ENCODE peak calls at places on chromosome 7, in seven cellular contexts. D is fibroblast of mammary gland; Q is cardiac fibroblast; S is CD8-positive, alpha-beta T cell; P is foreskin fibroblast; J is neural progenitor cell; B is cardiac muscle cell. V is an unnamed sample.

GRCh38 chr7:21771906-21772610 is 173.6 kb downstream of the CDCA7L start:
- DNase-seq in D (no peak), Q (peak; percentile 3), S (no peak), P (no peak), J (peak; percentile 84), B (peak; percentile 46), V (no peak)

GRCh38 chr7:127802845-127803244 is 150.9 kb downstream of the SND1 start:
- DNase-seq in D (no peak), Q (no peak), S (no peak), P (no peak), J (no peak), B (no peak), V (no peak)

GRCh38 chr7:140653319-140654108 is 12.9 kb upstream of the DENND2A start:
- DNase-seq in D (peak; percentile 77), Q (peak; percentile 81), S (no peak), P (peak; percentile 73), J (peak; percentile 86), B (peak; percentile 86), V (no peak)

GRCh38 chr7:42372498-42372897 is 135.5 kb upstream of the GLI3 start:
- DNase-seq in D (no peak), Q (no peak), S (no peak), P (no peak), J (peak; percentile 62), B (no peak), V (no peak)

GRCh38 chr7:77799078-77799964 is 748 bp downstream of the PHTF2 start:
- DNase-seq in D (peak; percentile 30), Q (peak; percentile 40), S (no peak), P (no peak), J (peak; percentile 77), B (peak; percentile 42), V (peak; percentile 25)

GRCh38 chr7:157028528-157028903 is 18.1 kb upstream of the MNX1 start:
- DNase-seq in D (no peak), Q (no peak), S (no peak), P (no peak), J (no peak), B (no peak), V (no peak)

GRCh38 chr7:74365320-74366022 is 76.3 kb downstream of the CLIP2 start:
- DNase-seq in D (peak; percentile 61), Q (peak; percentile 57), S (no peak), P (peak; percentile 34), J (peak; percentile 95), B (peak; percentile 70), V (no peak)

GRCh38 chr7:101635484-101635883 is 6.4 kb upstream of the MYL10 start:
- DNase-seq in D (no peak), Q (no peak), S (no peak), P (no peak), J (no peak), B (no peak), V (no peak)

GRCh38 chr7:92731327-92732063 is 104.9 kb downstream of the CDK6 start:
- DNase-seq in D (no peak), Q (peak; percentile 62), S (no peak), P (no peak), J (no peak), B (peak; percentile 43), V (no peak)

GRCh38 chr7:73974101-73974947 is 53.6 kb upstream of the ELN start:
- DNase-seq in D (no peak), Q (no peak), S (no peak), P (no peak), J (no peak), B (no peak), V (peak; percentile 8)

GRCh38 chr7:110531186-110531585 is 559.7 kb upstream of the LRRN3 start:
- DNase-seq in D (no peak), Q (peak; percentile 15), S (no peak), P (no peak), J (no peak), B (no peak), V (no peak)

GRCh38 chr7:80883188-80884025 is 35.4 kb downstream of the SEMA3C start:
- DNase-seq in D (peak; percentile 99), Q (peak; percentile 98), S (no peak), P (peak; percentile 98), J (no peak), B (peak; percentile 85), V (no peak)

GRCh38 chr7:20299145-20299544 is 31.6 kb upstream of the ITGB8 start:
- DNase-seq in D (no peak), Q (no peak), S (no peak), P (no peak), J (no peak), B (no peak), V (no peak)

GRCh38 chr7:139232893-139233292 is 1.9 kb downstream of the UBN2 start:
- DNase-seq in D (peak; percentile 68), Q (peak; percentile 75), S (no peak), P (no peak), J (no peak), B (no peak), V (no peak)

GRCh38 chr7:16803881-16804673 is 722 bp downstream of the AGR2 start:
- DNase-seq in D (peak; percentile 38), Q (peak; percentile 15), S (no peak), P (peak; percentile 46), J (no peak), B (no peak), V (no peak)

GRCh38 chr7:48173983-48174382 is 2.7 kb downstream of the ABCA13 start:
- DNase-seq in D (peak; percentile 10), Q (peak; percentile 69), S (no peak), P (no peak), J (no peak), B (no peak), V (no peak)

GRCh38 chr7:150976529-150977381 is 1.4 kb downstream of the KCNH2 start:
- DNase-seq in D (no peak), Q (no peak), S (no peak), P (no peak), J (peak; percentile 50), B (no peak), V (no peak)

GRCh38 chr7:98217623-98218582 is 6.7 kb downstream of the BHLHA15 start:
- DNase-seq in D (no peak), Q (no peak), S (no peak), P (no peak), J (peak; percentile 75), B (no peak), V (no peak)
- TF ChIP-seq CTCF in D (no peak), Q (no peak), S (no peak), P (no peak), J (no peak), B (no peak), V (no peak)

GRCh38 chr7:26275213-26275612 is 16.4 kb upstream of the SNX10 start:
- DNase-seq in D (no peak), Q (no peak), S (no peak), P (no peak), J (no peak), B (no peak), V (no peak)

GRCh38 chr7:26280097-26280496 is 11.6 kb upstream of the SNX10 start:
- DNase-seq in D (no peak), Q (no peak), S (no peak), P (no peak), J (no peak), B (no peak), V (no peak)

GRCh38 chr7:26279405-26279804 is 12.3 kb upstream of the SNX10 start:
- DNase-seq in D (peak; percentile 42), Q (no peak), S (no peak), P (no peak), J (no peak), B (peak; percentile 24), V (no peak)

GRCh38 chr7:26280723-26281122 is 10.9 kb upstream of the SNX10 start:
- DNase-seq in D (no peak), Q (no peak), S (no peak), P (no peak), J (no peak), B (no peak), V (no peak)

DNA sequence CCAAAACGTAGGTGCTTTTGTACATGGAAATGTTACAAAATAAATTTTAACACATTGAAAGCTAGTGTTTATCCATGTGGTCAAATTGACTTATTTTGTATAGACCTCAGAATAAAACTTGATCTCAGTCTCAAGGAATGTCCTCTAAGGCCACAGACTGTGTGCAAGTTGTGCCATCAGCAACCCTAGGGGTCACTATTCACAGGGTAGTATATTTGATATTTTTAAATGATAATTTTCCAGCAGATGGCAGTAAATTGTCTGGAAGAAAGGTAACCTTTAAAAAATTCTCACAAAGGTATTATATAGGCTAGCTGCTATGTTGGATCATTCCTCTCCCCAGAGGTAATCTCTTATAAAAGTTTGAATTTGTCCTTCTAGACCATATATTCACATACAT is 12.9 kb upstream of the SNX10 start:
- DNase-seq in D (peak; percentile 42), Q (peak; percentile 7), S (no peak), P (no peak), J (no peak), B (peak; percentile 16), V (no peak)
- TF ChIP-seq CTCF in D (peak; percentile 39), Q (no peak), S (no peak), P (no peak), J (no peak), B (peak; percentile 12), V (peak; percentile 27)

GRCh38 chr7:15199482-15199881 is 296.9 kb upstream of the DGKB start:
- DNase-seq in D (peak; percentile 21), Q (peak; percentile 62), S (no peak), P (peak; percentile 10), J (no peak), B (peak; percentile 35), V (no peak)
- TF ChIP-seq CTCF in D (peak; percentile 23), Q (peak; percentile 35), S (no peak), P (peak; percentile 25), J (peak; percentile 47), B (peak; percentile 52), V (no peak)

GRCh38 chr7:107166702-107167426 is 1.9 kb upstream of the HBP1 start:
- DNase-seq in D (no peak), Q (peak; percentile 10), S (no peak), P (no peak), J (no peak), B (peak; percentile 12), V (no peak)

GRCh38 chr7:107169120-107170050 is 582 bp downstream of the HBP1 start:
- DNase-seq in D (peak; percentile 97), Q (peak; percentile 98), S (peak; percentile 77), P (peak; percentile 98), J (peak; percentile 98), B (peak; percentile 99), V (peak; percentile 89)

GRCh38 chr7:107168233-107169119 is at the start of gene HBP1:
- DNase-seq in D (peak; percentile 100), Q (peak; percentile 100), S (peak; percentile 98), P (peak; percentile 100), J (peak; percentile 99), B (peak; percentile 100), V (peak; percentile 95)

GRCh38 chr7:107165341-107165740 is 3.5 kb upstream of the HBP1 start:
- DNase-seq in D (no peak), Q (no peak), S (no peak), P (no peak), J (no peak), B (no peak), V (no peak)

DNA sequence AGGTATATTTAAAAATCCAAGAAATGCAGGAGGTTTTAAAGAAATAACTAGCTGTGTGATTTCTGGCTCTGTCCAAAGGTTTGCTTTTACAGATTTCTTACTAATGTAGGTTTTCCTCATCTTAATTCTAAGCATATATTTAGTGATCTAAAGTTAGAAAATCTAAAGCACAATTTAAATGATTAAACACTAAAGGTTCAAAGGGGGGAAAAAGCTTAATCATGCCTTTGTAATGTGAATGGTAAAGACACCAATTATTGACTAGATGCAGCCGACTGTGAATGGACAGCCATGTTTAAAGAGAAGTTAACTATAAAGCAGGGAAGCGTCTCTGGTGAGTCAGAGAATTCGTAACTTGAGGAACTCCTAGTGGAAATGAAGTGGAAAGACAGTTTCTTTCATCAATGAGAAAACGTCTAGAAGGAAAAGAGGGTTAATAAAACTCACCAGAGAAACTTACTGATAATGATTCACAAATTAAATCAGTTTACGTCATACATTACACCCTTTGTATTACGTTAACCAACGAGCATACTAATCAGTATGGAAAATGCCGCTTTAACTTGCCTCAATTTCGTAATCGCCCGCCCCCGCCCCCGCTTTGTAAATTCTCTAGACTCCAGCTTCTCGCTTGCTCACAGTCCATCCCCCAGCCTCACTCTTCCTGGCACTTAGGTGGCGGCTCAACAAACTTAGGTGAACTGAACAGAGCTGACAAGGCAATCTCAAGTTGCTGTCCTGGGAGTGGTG is 1.1 kb upstream of the HBP1 start:
- DNase-seq in D (peak; percentile 93), Q (peak; percentile 94), S (no peak), P (peak; percentile 73), J (peak; percentile 74), B (peak; percentile 93), V (no peak)
- TF ChIP-seq CTCF in D (peak; percentile 47), Q (peak; percentile 44), S (peak; percentile 51), P (peak; percentile 41), J (peak; percentile 55), B (peak; percentile 48), V (peak; percentile 47)

V was measured in natural killer cell.